ENCODE peak calls at places on chromosomes 3 and 15, in five cellular contexts. J is PC-9; V is lower lobe of right lung; E is CD8-positive, alpha-beta memory T cell; G is mesenchymal stem cell. U is an unnamed sample.
A peak's percentile ranks its signal among the peaks of the same experiment; 100 is the strongest.

GRCh38 chr3:38637906-38638305 is 11.6 kb downstream of the SCN5A start:
- DNase-seq in J (no peak), V (no peak), E (no peak), G (no peak), U (no peak)

GRCh38 chr15:89016549-89017041 is 71.7 kb upstream of the ABHD2 start:
- DNase-seq in J (peak; percentile 87), V (no peak), E (no peak), G (no peak), U (no peak)

GRCh38 chr3:8371955-8372600 is 129.5 kb upstream of the LMCD1 start:
- DNase-seq in J (no peak), V (no peak), E (no peak), G (no peak), U (no peak)

GRCh38 chr3:72187131-72187530 is 402.2 kb upstream of the PROK2 start:
- DNase-seq in J (no peak), V (no peak), E (no peak), G (no peak), U (no peak)

GRCh38 chr3:117746091-117746490 is 1036.5 kb downstream of the TUSC7 start:
- DNase-seq in J (no peak), V (no peak), E (no peak), G (no peak), U (no peak)

GRCh38 chr3:58353722-58354553 is 21.2 kb downstream of the PXK start:
- DNase-seq in J (no peak), V (no peak), E (peak; percentile 50), G (peak; percentile 53), U (no peak)

GRCh38 chr3:119219069-119219468 is 21.6 kb downstream of the B4GALT4 start:
- DNase-seq in J (no peak), V (no peak), E (peak; percentile 17), G (no peak), U (no peak)

GRCh38 chr3:42960282-42960681 is 18.8 kb upstream of the GASK1A start:
- DNase-seq in J (no peak), V (no peak), E (no peak), G (peak; percentile 6), U (no peak)

GRCh38 chr3:24562874-24563273 is 68.2 kb upstream of the THRB start:
- DNase-seq in J (no peak), V (no peak), E (no peak), G (no peak), U (no peak)

GRCh38 chr3:141108002-141108401 is 56.9 kb downstream of the SPSB4 start:
- DNase-seq in J (no peak), V (no peak), E (no peak), G (no peak), U (no peak)

GRCh38 chr15:57439128-57440030 is 63.1 kb downstream of the CGNL1 start:
- DNase-seq in J (no peak), V (no peak), E (no peak), G (no peak), U (no peak)

GRCh38 chr3:117322866-117323265 is 613.3 kb downstream of the TUSC7 start:
- DNase-seq in J (no peak), V (no peak), E (no peak), G (peak; percentile 30), U (peak; percentile 31)

GRCh38 chr3:41102053-41102556 is 97.2 kb upstream of the CTNNB1 start:
- DNase-seq in J (peak; percentile 43), V (no peak), E (no peak), G (no peak), U (no peak)

GRCh38 chr15:61146643-61147230 is 82.4 kb downstream of the RORA start:
- DNase-seq in J (no peak), V (no peak), E (no peak), G (no peak), U (peak; percentile 68)

GRCh38 chr15:73984208-73984979 is 7.7 kb downstream of the STOML1 start:
- DNase-seq in J (no peak), V (no peak), E (no peak), G (no peak), U (no peak)

GRCh38 chr3:32959370-32959769 is 7.9 kb downstream of the CCR4 start:
- DNase-seq in J (no peak), V (no peak), E (no peak), G (no peak), U (no peak)

GRCh38 chr3:33146791-33147445 is 33.1 kb downstream of the CRTAP start:
- DNase-seq in J (no peak), V (no peak), E (no peak), G (no peak), U (peak; percentile 10)

GRCh38 chr3:133928136-133928893 is 32.6 kb upstream of the RAB6B start:
- DNase-seq in J (no peak), V (no peak), E (no peak), G (no peak), U (no peak)

GRCh38 chr3:141050913-141051632 is at the start of gene SPSB4:
- DNase-seq in J (no peak), V (peak; percentile 55), E (no peak), G (peak; percentile 53), U (peak; percentile 79)

GRCh38 chr3:80043226-80043625 is 275.4 kb upstream of the ROBO1 start:
- DNase-seq in J (no peak), V (no peak), E (no peak), G (no peak), U (no peak)

GRCh38 chr15:39300451-39301153 is 280.3 kb upstream of the THBS1 start:
- DNase-seq in J (peak; percentile 70), V (no peak), E (no peak), G (peak; percentile 69), U (no peak)

GRCh38 chr15:45454825-45455224 is 67.7 kb downstream of the SLC30A4 start:
- DNase-seq in J (peak; percentile 80), V (peak; percentile 88), E (peak; percentile 63), G (peak; percentile 94), U (peak; percentile 56)

GRCh38 chr3:188169826-188170455 is 16.0 kb downstream of the LPP start:
- DNase-seq in J (peak; percentile 5), V (no peak), E (no peak), G (no peak), U (no peak)

GRCh38 chr3:193783166-193783896 is 190.3 kb downstream of the OPA1 start:
- DNase-seq in J (peak; percentile 78), V (no peak), E (no peak), G (peak; percentile 63), U (no peak)

GRCh38 chr15:81337713-81338157 is 13.8 kb upstream of the STARD5 start:
- DNase-seq in J (no peak), V (no peak), E (no peak), G (no peak), U (no peak)

GRCh38 chr3:152909180-152909883 is 74.4 kb downstream of the P2RY1 start:
- DNase-seq in J (no peak), V (no peak), E (no peak), G (peak; percentile 23), U (peak; percentile 19)

GRCh38 chr3:62538706-62539356 is 165.5 kb upstream of the FEZF2 start:
- DNase-seq in J (no peak), V (no peak), E (no peak), G (no peak), U (no peak)

GRCh38 chr15:68644088-68644904 is 65.5 kb downstream of the CORO2B start:
- DNase-seq in J (no peak), V (no peak), E (no peak), G (peak; percentile 81), U (peak; percentile 58)

GRCh38 chr3:47370887-47371697 is 9.7 kb upstream of the PTPN23 start:
- DNase-seq in J (no peak), V (no peak), E (no peak), G (no peak), U (no peak)

GRCh38 chr3:47824541-47825473 is 21.9 kb downstream of the DHX30 start:
- DNase-seq in J (peak; percentile 57), V (peak; percentile 84), E (peak; percentile 82), G (peak; percentile 85), U (peak; percentile 81)

GRCh38 chr3:184546252-184546651 is 15.3 kb upstream of the EPHB3 start:
- DNase-seq in J (no peak), V (peak; percentile 70), E (no peak), G (no peak), U (no peak)

GRCh38 chr3:124142389-124142970 is 150.6 kb upstream of the ROPN1 start:
- DNase-seq in J (no peak), V (no peak), E (no peak), G (no peak), U (no peak)

GRCh38 chr3:50319181-50319871 is 3.2 kb downstream of the HYAL2 start:
- DNase-seq in J (no peak), V (no peak), E (no peak), G (no peak), U (no peak)

GRCh38 chr3:50317303-50317702 is 5.2 kb downstream of the HYAL2 start:
- DNase-seq in J (no peak), V (peak; percentile 71), E (no peak), G (no peak), U (no peak)

GRCh38 chr3:50318163-50318562 is 4.4 kb downstream of the HYAL2 start:
- DNase-seq in J (no peak), V (no peak), E (no peak), G (no peak), U (no peak)

GRCh38 chr3:50319872-50320625 is 2.5 kb downstream of the HYAL2 start:
- DNase-seq in J (no peak), V (no peak), E (no peak), G (no peak), U (no peak)

GRCh38 chr3:50318615-50319014 is 3.9 kb downstream of the HYAL2 start:
- DNase-seq in J (no peak), V (peak; percentile 61), E (no peak), G (no peak), U (no peak)
- H3K4me1 ChIP-seq in J (peaks cover 53% of the 10 kb centered on the region), V (peaks cover 88% of the 10 kb centered on the region), E (peaks cover 35% of the 10 kb centered on the region), G (peaks cover 56% of the 10 kb centered on the region), U (peaks cover 3% of the 10 kb centered on the region)

GRCh38 chr3:74992898-74993297 is 378.4 kb upstream of the CNTN3 start:
- DNase-seq in J (no peak), V (no peak), E (no peak), G (no peak), U (no peak)
- H3K4me1 ChIP-seq in J (no peaks in the 10 kb centered on the region), V (no peaks in the 10 kb centered on the region), E (no peaks in the 10 kb centered on the region), G (no peaks in the 10 kb centered on the region), U (no peaks in the 10 kb centered on the region)

GRCh38 chr3:50245251-50245745 is 9.3 kb downstream of the GNAI2 start:
- DNase-seq in J (no peak), V (no peak), E (no peak), G (no peak), U (no peak)
- H3K4me1 ChIP-seq in J (peaks cover 33% of the 10 kb centered on the region), V (peaks cover 100% of the 10 kb centered on the region), E (peaks cover 96% of the 10 kb centered on the region), G (peaks cover 79% of the 10 kb centered on the region), U (peaks cover 19% of the 10 kb centered on the region)

DNA sequence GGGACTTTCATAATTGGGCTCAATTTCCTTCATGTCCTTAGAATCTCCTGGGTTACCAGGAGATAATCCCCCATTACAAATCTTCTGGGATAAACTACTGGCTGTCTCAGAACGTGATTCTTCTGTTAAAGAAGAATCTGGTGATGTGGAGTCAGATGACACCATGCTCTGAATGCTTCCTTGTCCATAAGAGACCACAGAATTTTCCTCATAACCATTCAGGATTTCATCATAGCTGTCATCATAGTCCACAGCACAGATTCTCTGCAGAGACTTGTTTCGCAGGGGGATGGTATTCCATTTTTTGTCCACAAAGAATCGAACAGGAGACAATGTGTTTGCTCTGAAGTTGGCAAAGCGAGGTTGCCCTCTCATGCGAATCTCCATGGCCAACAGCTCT is 109.8 kb upstream of the TSPAN3 start:
- DNase-seq in J (no peak), V (no peak), E (no peak), G (peak; percentile 68), U (no peak)
- H3K4me1 ChIP-seq in J (no peaks in the 10 kb centered on the region), V (peaks cover 31% of the 10 kb centered on the region), E (peaks cover 46% of the 10 kb centered on the region), G (no peaks in the 10 kb centered on the region), U (peaks cover 26% of the 10 kb centered on the region)

GRCh38 chr3:136942796-136943195 is 15.0 kb upstream of the IL20RB start:
- DNase-seq in J (no peak), V (no peak), E (no peak), G (no peak), U (no peak)
- H3K4me1 ChIP-seq in J (peaks cover 8% of the 10 kb centered on the region), V (peaks cover 63% of the 10 kb centered on the region), E (peaks cover 22% of the 10 kb centered on the region), G (peaks cover 4% of the 10 kb centered on the region), U (peaks cover 53% of the 10 kb centered on the region)

U was measured in A673.